ENCODE peak calls at places on chromosomes 12 and 14, in five cellular contexts. G, K, Y, B and X are unnamed samples.

GRCh38 chr14:29817767-29818166 is 109.9 kb downstream of the PRKD1 start:
- DNase-seq in G (no peak), K (no peak), Y (no peak), B (no peak), X (no peak)

GRCh38 chr12:71456316-71456715 is 16.7 kb downstream of the LGR5 start:
- DNase-seq in G (no peak), K (no peak), Y (no peak), B (no peak), X (no peak)

GRCh38 chr14:76309572-76310551 is 66.1 kb upstream of the ESRRB start:
- DNase-seq in G (no peak), K (no peak), Y (no peak), B (no peak), X (peak)

GRCh38 chr14:38481939-38482678 is 226.2 kb upstream of the CLEC14A start:
- DNase-seq in G (no peak), K (peak), Y (no peak), B (no peak), X (no peak)

GRCh38 chr14:24274101-24274543 is 2.7 kb upstream of the RABGGTA start:
- DNase-seq in G (peak), K (no peak), Y (no peak), B (no peak), X (no peak)

GRCh38 chr12:121423682-121424631 is 24.0 kb downstream of the RNF34 start:
- DNase-seq in G (no peak), K (no peak), Y (no peak), B (no peak), X (no peak)

GRCh38 chr14:75568791-75569190 is 9.6 kb upstream of the FLVCR2 start:
- DNase-seq in G (peak), K (no peak), Y (no peak), B (no peak), X (no peak)

GRCh38 chr12:54300732-54301427 is at the start of gene NFE2:
- DNase-seq in G (no peak), K (no peak), Y (peak), B (no peak), X (peak)

GRCh38 chr14:22423958-22424357 is 165.1 kb downstream of the DAD1 start:
- DNase-seq in G (no peak), K (no peak), Y (no peak), B (no peak), X (no peak)

GRCh38 chr12:132729541-132730320 is 19.1 kb downstream of the PGAM5 start:
- DNase-seq in G (no peak), K (no peak), Y (no peak), B (no peak), X (no peak)

GRCh38 chr14:73710737-73711136 is 3.4 kb downstream of the PNMA1 start:
- DNase-seq in G (no peak), K (no peak), Y (no peak), B (no peak), X (no peak)

GRCh38 chr14:65019944-65020566 is 33.4 kb downstream of the FNTB start:
- DNase-seq in G (no peak), K (peak), Y (no peak), B (no peak), X (no peak)

GRCh38 chr12:6363330-6364036 is 11.9 kb downstream of the SCNN1A start:
- DNase-seq in G (peak), K (no peak), Y (peak), B (peak), X (peak)

GRCh38 chr12:60805340-60805739 is 1209.5 kb downstream of the SLC16A7 start:
- DNase-seq in G (no peak), K (no peak), Y (no peak), B (no peak), X (no peak)

GRCh38 chr14:91186515-91187066 is 57.9 kb downstream of the GPR68 start:
- DNase-seq in G (no peak), K (no peak), Y (no peak), B (no peak), X (no peak)

GRCh38 chr12:98372340-98373018 is 142.9 kb upstream of the TMPO start:
- DNase-seq in G (no peak), K (no peak), Y (no peak), B (no peak), X (no peak)

GRCh38 chr12:64051057-64051456 is 171.0 kb downstream of the KICS2 start:
- DNase-seq in G (no peak), K (no peak), Y (no peak), B (no peak), X (no peak)

GRCh38 chr12:13964666-13965065 is 16.7 kb downstream of the GRIN2B start:
- DNase-seq in G (no peak), K (no peak), Y (no peak), B (no peak), X (no peak)

GRCh38 chr12:106907846-106908245 is 47.9 kb upstream of the TMEM263 start:
- DNase-seq in G (no peak), K (no peak), Y (no peak), B (no peak), X (no peak)

GRCh38 chr14:100096656-100097055 is 31.4 kb downstream of the EVL start:
- DNase-seq in G (no peak), K (no peak), Y (no peak), B (no peak), X (no peak)